ENCODE peak calls at places on chromosomes 7 and 10, in five cellular contexts. Z, Q, M, H and J are unnamed samples.

GRCh38 chr10:52883996-52884871 is 111.7 kb upstream of the MBL2 start:
- DNase-seq in Z (peak), Q (peak), M (peak), H (no peak), J (peak)

GRCh38 chr7:42221304-42221703 is 15.7 kb downstream of the GLI3 start:
- DNase-seq in Z (no peak), Q (no peak), M (no peak), H (no peak), J (no peak)

GRCh38 chr7:51647931-51648351 is 331.3 kb upstream of the COBL start:
- DNase-seq in Z (peak), Q (peak), M (no peak), H (no peak), J (peak)

GRCh38 chr7:100475549-100475948 is 3.5 kb downstream of the TSC22D4 start:
- DNase-seq in Z (no peak), Q (no peak), M (no peak), H (no peak), J (no peak)

GRCh38 chr10:94315975-94316464 is 46.7 kb downstream of the NOC3L start:
- DNase-seq in Z (peak), Q (no peak), M (peak), H (peak), J (no peak)

GRCh38 chr10:15485684-15486316 is 114.7 kb upstream of the FAM171A1 start:
- DNase-seq in Z (peak), Q (no peak), M (peak), H (peak), J (peak)

GRCh38 chr7:76358478-76359110 is at the start of gene YWHAG:
- DNase-seq in Z (peak), Q (peak), M (peak), H (peak), J (peak)

GRCh38 chr7:31172071-31172470 is 120.0 kb downstream of the ADCYAP1R1 start:
- DNase-seq in Z (no peak), Q (no peak), M (no peak), H (no peak), J (no peak)

GRCh38 chr10:13163859-13164258 is 2.5 kb downstream of the MCM10 start:
- DNase-seq in Z (no peak), Q (no peak), M (no peak), H (no peak), J (no peak)

GRCh38 chr10:1360581-1361164 is 304.5 kb downstream of the WDR37 start:
- DNase-seq in Z (no peak), Q (no peak), M (no peak), H (no peak), J (no peak)

GRCh38 chr10:14820010-14820774 is 17.6 kb downstream of the CDNF start:
- DNase-seq in Z (peak), Q (peak), M (no peak), H (peak), J (peak)

GRCh38 chr10:11245510-11245909 is 227.8 kb downstream of the CELF2 start:
- DNase-seq in Z (no peak), Q (no peak), M (no peak), H (no peak), J (peak)

DNA sequence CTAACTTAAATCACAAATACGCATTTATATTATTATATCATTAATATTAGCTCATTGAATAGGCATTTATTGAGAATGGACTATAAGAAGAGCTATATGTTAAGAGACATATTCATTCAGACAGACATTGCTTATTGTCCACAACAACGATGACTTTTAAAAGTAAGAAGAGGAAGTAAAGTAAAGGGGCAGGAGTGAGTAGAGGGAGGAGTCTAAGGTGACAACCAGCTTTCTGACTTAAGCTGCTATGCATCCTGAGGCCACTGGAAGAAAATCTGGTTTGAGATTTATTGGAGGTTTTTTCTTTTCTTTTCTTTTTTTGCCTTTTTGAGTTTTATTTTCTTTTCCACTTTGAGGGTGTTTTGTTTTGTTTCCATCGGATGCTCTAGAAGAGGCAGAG is 723.5 kb downstream of the GRM8 start:
- DNase-seq in Z (no peak), Q (no peak), M (no peak), H (no peak), J (no peak)
- TF ChIP-seq CTCF in Z (no peak), Q (no peak), M (no peak), H (no peak), J (no peak)

GRCh38 chr10:84205853-84206513 is 11.6 kb downstream of the CDHR1 start:
- DNase-seq in Z (no peak), Q (no peak), M (no peak), H (no peak), J (no peak)

GRCh38 chr10:84205049-84205852 is 10.9 kb downstream of the CDHR1 start:
- DNase-seq in Z (peak), Q (peak), M (peak), H (no peak), J (peak)

GRCh38 chr10:84204610-84205009 is 10.3 kb downstream of the CDHR1 start:
- DNase-seq in Z (no peak), Q (no peak), M (no peak), H (no peak), J (no peak)

GRCh38 chr10:84202349-84202748 is 8.0 kb downstream of the CDHR1 start:
- DNase-seq in Z (no peak), Q (no peak), M (no peak), H (no peak), J (no peak)

GRCh38 chr10:84204122-84204521 is 9.8 kb downstream of the CDHR1 start:
- DNase-seq in Z (no peak), Q (no peak), M (no peak), H (no peak), J (peak)
- TF ChIP-seq CTCF in Z (peak), Q (no peak), M (no peak), H (no peak), J (peak)

GRCh38 chr10:73772280-73773151 is 9.3 kb upstream of the CHCHD1 start:
- DNase-seq in Z (peak), Q (peak), M (peak), H (peak), J (peak)
- TF ChIP-seq CTCF in Z (peak), Q (no peak), M (no peak), H (no peak), J (no peak)

GRCh38 chr7:80098795-80099194 is 35.8 kb upstream of the GNAI1 start:
- DNase-seq in Z (no peak), Q (no peak), M (no peak), H (no peak), J (no peak)
- TF ChIP-seq CTCF in Z (no peak), Q (peak), M (no peak), H (no peak), J (peak)

GRCh38 chr10:61271127-61271780 is 181.9 kb downstream of the TMEM26 start:
- DNase-seq in Z (peak), Q (peak), M (no peak), H (peak), J (peak)
- TF ChIP-seq CTCF in Z (peak), Q (no peak), M (no peak), H (peak), J (peak)

GRCh38 chr10:127047878-127048238 is 142.6 kb downstream of the DOCK1 start:
- DNase-seq in Z (no peak), Q (no peak), M (no peak), H (no peak), J (no peak)
- TF ChIP-seq CTCF in Z (no peak), Q (no peak), M (no peak), H (no peak), J (no peak)

GRCh38 chr7:98284335-98285036 is 3.0 kb downstream of the BRI3 start:
- DNase-seq in Z (peak), Q (peak), M (peak), H (peak), J (peak)
- TF ChIP-seq CTCF in Z (no peak), Q (no peak), M (no peak), H (no peak), J (no peak)

DNA sequence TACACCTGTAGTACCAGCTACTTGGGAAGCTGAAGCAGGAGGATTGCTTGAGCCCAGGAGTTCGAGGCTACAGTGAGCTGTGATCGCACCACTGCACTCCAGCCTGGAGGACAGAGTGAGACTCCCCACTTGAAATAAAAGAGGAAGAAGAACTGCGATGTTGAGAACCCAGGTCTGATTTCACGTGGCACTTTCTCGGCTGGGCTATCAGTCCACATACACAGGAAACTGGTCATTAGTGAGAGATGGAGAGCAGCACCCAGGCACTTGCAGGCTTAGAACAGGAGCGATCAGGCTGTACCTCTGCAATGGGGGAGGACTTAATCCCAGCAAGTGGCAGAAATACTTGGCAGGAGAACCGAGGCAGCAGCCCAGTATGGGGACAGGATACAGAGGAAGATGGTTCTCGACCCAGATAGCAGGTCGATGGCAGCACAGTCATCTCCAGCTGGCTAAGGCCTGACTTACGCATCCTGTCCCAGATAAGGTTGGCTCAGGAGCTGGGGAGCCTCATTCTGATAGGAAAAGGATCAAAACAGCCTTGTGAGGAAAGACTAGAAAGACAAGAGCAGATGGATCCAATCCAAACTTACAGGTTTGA is 487.7 kb upstream of the AUTS2 start:
- DNase-seq in Z (no peak), Q (no peak), M (no peak), H (no peak), J (no peak)
- TF ChIP-seq CTCF in Z (no peak), Q (no peak), M (no peak), H (no peak), J (no peak)

GRCh38 chr7:57427146-57427545 is 22.8 kb upstream of the ZNF716 start:
- DNase-seq in Z (no peak), Q (no peak), M (no peak), H (no peak), J (no peak)

GRCh38 chr7:57425239-57425944 is 24.6 kb upstream of the ZNF716 start:
- DNase-seq in Z (no peak), Q (no peak), M (no peak), H (no peak), J (no peak)

GRCh38 chr7:57426629-57427003 is 23.4 kb upstream of the ZNF716 start:
- DNase-seq in Z (no peak), Q (no peak), M (no peak), H (no peak), J (no peak)

GRCh38 chr7:57424515-57425238 is 25.3 kb upstream of the ZNF716 start:
- DNase-seq in Z (no peak), Q (no peak), M (no peak), H (no peak), J (no peak)

GRCh38 chr7:57425969-57426628 is 23.9 kb upstream of the ZNF716 start:
- DNase-seq in Z (no peak), Q (no peak), M (no peak), H (no peak), J (no peak)
- TF ChIP-seq CTCF in Z (no peak), Q (no peak), M (no peak), H (no peak), J (no peak)